ENCODE peak calls at places on chromosomes 2 and 18, in eight cellular contexts. G is GM23338, V is neural progenitor cell, D is HCT116, F is SK-N-SH, K is PC-3, Z is MM.1S, R is hepatocyte. W is an unnamed sample.

GRCh38 chr2:37993135-37993534 is 68.0 kb downstream of the RMDN2 start:
- DNase-seq in G (peak; percentile 5), V (no peak), D (no peak), F (no peak), K (peak; percentile 60), Z (no peak), R (peak; percentile 8), W (no peak)

GRCh38 chr2:213101109-213101508 is 50.3 kb downstream of the IKZF2 start:
- DNase-seq in G (no peak), V (no peak), D (no peak), F (no peak), K (peak; percentile 47), Z (no peak), R (no peak), W (peak; percentile 17)

GRCh38 chr2:41294331-41294730 is 753.5 kb upstream of the PKDCC start:
- DNase-seq in G (peak; percentile 31), V (peak; percentile 38), D (no peak), F (no peak), K (no peak), Z (no peak), R (peak; percentile 32), W (peak; percentile 1)

GRCh38 chr2:189799531-189799930 is 15.3 kb downstream of the PMS1 start:
- DNase-seq in G (no peak), V (no peak), D (no peak), F (no peak), K (peak; percentile 59), Z (no peak), R (no peak), W (peak; percentile 87)

GRCh38 chr2:98835831-98836385 is 100.1 kb downstream of the CRACDL start:
- DNase-seq in G (no peak), V (no peak), D (no peak), F (no peak), K (peak; percentile 39), Z (no peak), R (no peak), W (no peak)

GRCh38 chr18:49304746-49305145 is 155.7 kb downstream of the DYM start:
- DNase-seq in G (no peak), V (no peak), D (no peak), F (no peak), K (no peak), Z (no peak), R (no peak), W (no peak)

GRCh38 chr2:126932966-126933555 is 34.4 kb downstream of the TEX51 start:
- DNase-seq in G (peak; percentile 13), V (no peak), D (no peak), F (no peak), K (no peak), Z (no peak), R (no peak), W (no peak)

GRCh38 chr2:10281891-10282290 is 20.8 kb upstream of the HPCAL1 start:
- DNase-seq in G (no peak), V (no peak), D (no peak), F (no peak), K (no peak), Z (no peak), R (no peak), W (no peak)

GRCh38 chr18:11994346-11994707 is 13.0 kb downstream of the IMPA2 start:
- DNase-seq in G (no peak), V (no peak), D (no peak), F (no peak), K (peak; percentile 68), Z (no peak), R (peak; percentile 82), W (peak; percentile 89)

GRCh38 chr2:33136056-33136455 is 189.3 kb downstream of the LTBP1 start:
- DNase-seq in G (no peak), V (no peak), D (no peak), F (no peak), K (peak; percentile 20), Z (no peak), R (no peak), W (peak; percentile 43)

GRCh38 chr2:3585239-3586109 is 9.4 kb upstream of the COLEC11 start:
- DNase-seq in G (no peak), V (no peak), D (no peak), F (peak; percentile 82), K (peak; percentile 24), Z (no peak), R (peak; percentile 60), W (no peak)

GRCh38 chr2:37614061-37614802 is 57.2 kb downstream of the CDC42EP3 start:
- DNase-seq in G (no peak), V (no peak), D (no peak), F (no peak), K (peak; percentile 45), Z (no peak), R (peak; percentile 56), W (peak; percentile 98)

GRCh38 chr2:105396254-105397024 is 2.4 kb downstream of the FHL2 start:
- DNase-seq in G (no peak), V (no peak), D (peak; percentile 95), F (no peak), K (peak; percentile 100), Z (no peak), R (peak; percentile 80), W (peak; percentile 100)

GRCh38 chr2:132429941-132430573 is 13.5 kb downstream of the GPR39 start:
- DNase-seq in G (no peak), V (no peak), D (no peak), F (no peak), K (peak; percentile 95), Z (peak; percentile 15), R (no peak), W (no peak)

GRCh38 chr2:54617409-54617808 is 106.1 kb upstream of the EML6 start:
- DNase-seq in G (no peak), V (no peak), D (no peak), F (no peak), K (no peak), Z (no peak), R (no peak), W (no peak)

GRCh38 chr18:58861853-58862252 is 2.8 kb upstream of the ZNF532 start:
- DNase-seq in G (peak; percentile 61), V (no peak), D (no peak), F (no peak), K (peak; percentile 19), Z (no peak), R (no peak), W (no peak)

GRCh38 chr18:58863539-58864145 is 1.0 kb upstream of the ZNF532 start:
- DNase-seq in G (peak; percentile 55), V (peak; percentile 87), D (no peak), F (peak; percentile 82), K (peak; percentile 38), Z (peak; percentile 42), R (peak; percentile 79), W (peak; percentile 74)

GRCh38 chr18:58861353-58861752 is 3.3 kb upstream of the ZNF532 start:
- DNase-seq in G (peak; percentile 68), V (peak; percentile 45), D (no peak), F (no peak), K (no peak), Z (no peak), R (no peak), W (peak; percentile 16)

GRCh38 chr18:58862404-58862803 is 2.3 kb upstream of the ZNF532 start:
- DNase-seq in G (no peak), V (peak; percentile 47), D (no peak), F (no peak), K (no peak), Z (no peak), R (no peak), W (no peak)

GRCh38 chr18:58862851-58863538 is 1.7 kb upstream of the ZNF532 start:
- DNase-seq in G (peak; percentile 57), V (peak; percentile 66), D (peak; percentile 6), F (peak; percentile 80), K (peak; percentile 41), Z (peak; percentile 11), R (peak; percentile 45), W (peak; percentile 78)
- H3K4me1 ChIP-seq in G (peaks cover 58% of the 10 kb centered on the region), V (peaks cover 85% of the 10 kb centered on the region), D (peaks cover 22% of the 10 kb centered on the region), F (peaks cover 37% of the 10 kb centered on the region), K (peaks cover 71% of the 10 kb centered on the region), Z (peaks cover 3% of the 10 kb centered on the region), R (peaks cover 73% of the 10 kb centered on the region), W (peaks cover 88% of the 10 kb centered on the region)

DNA sequence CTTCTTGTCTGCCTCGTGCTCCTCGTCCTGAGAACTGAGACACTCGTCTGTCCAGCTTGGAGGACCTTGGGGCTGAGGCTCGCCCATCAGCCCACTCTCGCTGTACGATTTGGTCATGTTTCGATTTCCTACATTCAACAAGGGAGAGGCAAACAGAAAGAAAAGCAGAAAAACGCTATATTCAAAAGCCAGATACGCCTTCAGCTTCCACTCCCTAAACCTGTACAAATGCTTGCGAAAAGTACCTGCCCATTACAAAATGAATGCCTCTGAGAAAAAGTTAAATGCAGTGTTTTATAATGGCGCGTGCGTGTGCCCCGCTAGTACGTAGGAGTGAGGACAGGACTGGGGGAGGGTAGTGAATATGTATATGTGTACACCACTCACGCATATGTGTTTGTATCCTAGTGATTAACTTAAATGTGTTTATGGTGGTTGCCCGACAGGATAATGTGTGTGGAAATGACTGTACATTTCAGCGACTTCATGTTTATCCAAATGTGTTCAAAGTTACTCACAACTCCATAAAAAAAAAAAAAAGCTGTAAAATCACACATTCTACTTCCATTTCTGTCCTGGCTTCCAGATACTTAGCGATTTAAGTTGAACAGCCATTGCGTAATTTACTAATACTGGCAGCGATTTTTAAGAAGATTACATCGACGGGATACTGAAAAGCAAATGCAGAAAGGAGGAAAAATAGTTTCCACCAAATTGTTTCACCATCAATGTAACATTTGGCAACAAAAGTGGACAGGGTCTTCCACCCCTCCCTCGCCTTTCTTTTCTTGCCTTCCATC is 1.4 kb downstream of the NEUROD1 start:
- DNase-seq in G (no peak), V (no peak), D (no peak), F (no peak), K (no peak), Z (no peak), R (no peak), W (no peak)
- H3K27me3 ChIP-seq in G (peaks cover 100% of the 10 kb centered on the region), V (peaks cover 100% of the 10 kb centered on the region), D (peaks cover 14% of the 10 kb centered on the region), F (no peaks in the 10 kb centered on the region), K (peaks cover 35% of the 10 kb centered on the region), Z (peaks cover 18% of the 10 kb centered on the region), R (peaks cover 95% of the 10 kb centered on the region), W (peaks cover 81% of the 10 kb centered on the region)

GRCh38 chr2:191383486-191383885 is 138.3 kb downstream of the MYO1B start:
- DNase-seq in G (no peak), V (no peak), D (no peak), F (no peak), K (no peak), Z (no peak), R (no peak), W (no peak)

GRCh38 chr2:191385416-191386160 is 140.4 kb downstream of the MYO1B start:
- DNase-seq in G (no peak), V (no peak), D (no peak), F (no peak), K (peak; percentile 27), Z (no peak), R (no peak), W (peak; percentile 81)

GRCh38 chr2:191379375-191379774 is 134.2 kb downstream of the MYO1B start:
- DNase-seq in G (no peak), V (no peak), D (no peak), F (no peak), K (no peak), Z (no peak), R (no peak), W (no peak)

GRCh38 chr2:191384829-191385228 is 139.6 kb downstream of the MYO1B start:
- DNase-seq in G (no peak), V (no peak), D (no peak), F (no peak), K (no peak), Z (no peak), R (no peak), W (no peak)

GRCh38 chr2:191382801-191383200 is 137.6 kb downstream of the MYO1B start:
- DNase-seq in G (no peak), V (no peak), D (no peak), F (no peak), K (peak; percentile 95), Z (no peak), R (peak; percentile 71), W (peak; percentile 38)
- TF ChIP-seq EZH2phosphoT487 in G (no peak), V (no peak), D (no peak), F (no peak), K (no peak), Z (no peak), R (no peak), W (no peak)

GRCh38 chr2:96822786-96823185 is 6.7 kb downstream of the CNNM3 start:
- DNase-seq in G (no peak), V (no peak), D (no peak), F (no peak), K (no peak), Z (no peak), R (no peak), W (no peak)
- H3K4me1 ChIP-seq in G (peaks cover 10% of the 10 kb centered on the region), V (peaks cover 32% of the 10 kb centered on the region), D (peaks cover 4% of the 10 kb centered on the region), F (no peaks in the 10 kb centered on the region), K (peaks cover 25% of the 10 kb centered on the region), Z (peaks cover 14% of the 10 kb centered on the region), R (peaks cover 54% of the 10 kb centered on the region), W (no peaks in the 10 kb centered on the region)